ENCODE peak calls at places on chromosomes 1 and 21, in five cellular contexts. One of them, this sample, is unnamed.

GRCh38 chr1:74247881-74248528 is 12.8 kb downstream of the TNNI3K start:
- DNase-seq in fibroblast of lung: no peak
- DNase-seq in AG09309: no peak
- DNase-seq in GM12878: no peak
- DNase-seq in lower lobe of right lung: peak
- DNase-seq in this sample: no peak

GRCh38 chr21:39556176-39556575 is 56.6 kb upstream of the B3GALT5 start:
- DNase-seq in fibroblast of lung: no peak
- DNase-seq in AG09309: no peak
- DNase-seq in lower lobe of right lung: no peak
- DNase-seq in GM12878: no peak
- DNase-seq in this sample: no peak

GRCh38 chr1:6331543-6332246 is 61.9 kb downstream of the ACOT7 start:
- DNase-seq in fibroblast of lung: no peak
- DNase-seq in lower lobe of right lung: no peak
- DNase-seq in AG09309: no peak
- DNase-seq in GM12878: no peak
- DNase-seq in this sample: no peak

GRCh38 chr1:84847253-84848247 is 45.5 kb downstream of the LPAR3 start:
- DNase-seq in GM12878: no peak
- DNase-seq in fibroblast of lung: peak
- DNase-seq in lower lobe of right lung: peak
- DNase-seq in AG09309: peak
- DNase-seq in this sample: no peak

GRCh38 chr1:201552941-201553341 is 14.0 kb downstream of the NAV1 start:
- DNase-seq in lower lobe of right lung: peak
- DNase-seq in GM12878: no peak
- DNase-seq in AG09309: no peak
- DNase-seq in fibroblast of lung: no peak
- DNase-seq in this sample: no peak

GRCh38 chr1:93846151-93846928 is 32.7 kb downstream of the DNTTIP2 start:
- DNase-seq in AG09309: no peak
- DNase-seq in GM12878: no peak
- DNase-seq in lower lobe of right lung: peak
- DNase-seq in fibroblast of lung: peak
- DNase-seq in this sample: peak

GRCh38 chr1:19372602-19373001 is 60.5 kb downstream of the SLC66A1 start:
- DNase-seq in fibroblast of lung: no peak
- DNase-seq in AG09309: no peak
- DNase-seq in lower lobe of right lung: no peak
- DNase-seq in GM12878: no peak
- DNase-seq in this sample: no peak

GRCh38 chr1:30756545-30757195 is 904 bp downstream of the LAPTM5 start:
- DNase-seq in AG09309: peak
- DNase-seq in lower lobe of right lung: peak
- DNase-seq in GM12878: no peak
- DNase-seq in fibroblast of lung: peak
- DNase-seq in this sample: peak

GRCh38 chr1:206907304-206907991 is 10.2 kb downstream of the IL24 start:
- DNase-seq in GM12878: no peak
- DNase-seq in fibroblast of lung: no peak
- DNase-seq in AG09309: no peak
- DNase-seq in lower lobe of right lung: no peak
- DNase-seq in this sample: no peak

GRCh38 chr1:4089421-4090175 is 189.5 kb upstream of the C1orf174 start:
- DNase-seq in lower lobe of right lung: no peak
- DNase-seq in AG09309: no peak
- DNase-seq in fibroblast of lung: no peak
- DNase-seq in GM12878: no peak
- DNase-seq in this sample: no peak

GRCh38 chr1:200207711-200208126 is 180.2 kb downstream of the NR5A2 start:
- DNase-seq in AG09309: no peak
- DNase-seq in lower lobe of right lung: no peak
- DNase-seq in GM12878: peak
- DNase-seq in fibroblast of lung: peak
- DNase-seq in this sample: no peak

GRCh38 chr1:92291372-92291999 is 7.3 kb downstream of the GLMN start:
- DNase-seq in fibroblast of lung: peak
- DNase-seq in lower lobe of right lung: no peak
- DNase-seq in AG09309: peak
- DNase-seq in GM12878: no peak
- DNase-seq in this sample: no peak

GRCh38 chr1:54239041-54239410 is 39.1 kb downstream of the MRPL37 start:
- DNase-seq in lower lobe of right lung: no peak
- DNase-seq in fibroblast of lung: no peak
- DNase-seq in GM12878: no peak
- DNase-seq in AG09309: no peak
- DNase-seq in this sample: no peak

GRCh38 chr21:43727571-43728466 is 8.9 kb downstream of the PDXK start:
- DNase-seq in GM12878: no peak
- DNase-seq in lower lobe of right lung: peak
- DNase-seq in AG09309: no peak
- DNase-seq in fibroblast of lung: peak
- DNase-seq in this sample: no peak
- TF ChIP-seq CTCF in GM12878: no peak
- TF ChIP-seq CTCF in lower lobe of right lung: no peak
- TF ChIP-seq CTCF in AG09309: peak
- TF ChIP-seq CTCF in fibroblast of lung: no peak
- TF ChIP-seq CTCF in this sample: no peak

DNA sequence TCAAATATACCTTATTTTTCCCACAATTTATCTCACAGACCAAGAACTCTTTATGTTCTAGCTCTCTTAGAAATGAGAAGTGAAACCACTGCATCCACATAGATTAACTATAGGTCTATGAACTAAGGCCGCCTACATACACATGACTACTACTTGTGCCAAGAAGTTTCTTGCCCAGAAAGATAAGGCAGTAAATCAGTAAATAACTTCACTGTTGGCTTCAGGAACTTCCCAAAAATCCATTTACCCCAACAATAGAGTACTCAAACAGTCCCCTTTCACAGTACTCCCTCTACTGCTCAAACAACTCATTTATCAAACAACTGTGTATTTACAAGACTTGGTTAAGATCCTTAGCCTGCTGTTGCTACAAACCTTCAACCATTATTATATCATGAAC is 96.5 kb downstream of the NME7 start:
- DNase-seq in fibroblast of lung: peak
- DNase-seq in GM12878: no peak
- DNase-seq in lower lobe of right lung: no peak
- DNase-seq in AG09309: no peak
- DNase-seq in this sample: no peak
- TF ChIP-seq CTCF in fibroblast of lung: peak
- TF ChIP-seq CTCF in GM12878: no peak
- TF ChIP-seq CTCF in lower lobe of right lung: no peak
- TF ChIP-seq CTCF in AG09309: no peak
- TF ChIP-seq CTCF in this sample: no peak

DNA sequence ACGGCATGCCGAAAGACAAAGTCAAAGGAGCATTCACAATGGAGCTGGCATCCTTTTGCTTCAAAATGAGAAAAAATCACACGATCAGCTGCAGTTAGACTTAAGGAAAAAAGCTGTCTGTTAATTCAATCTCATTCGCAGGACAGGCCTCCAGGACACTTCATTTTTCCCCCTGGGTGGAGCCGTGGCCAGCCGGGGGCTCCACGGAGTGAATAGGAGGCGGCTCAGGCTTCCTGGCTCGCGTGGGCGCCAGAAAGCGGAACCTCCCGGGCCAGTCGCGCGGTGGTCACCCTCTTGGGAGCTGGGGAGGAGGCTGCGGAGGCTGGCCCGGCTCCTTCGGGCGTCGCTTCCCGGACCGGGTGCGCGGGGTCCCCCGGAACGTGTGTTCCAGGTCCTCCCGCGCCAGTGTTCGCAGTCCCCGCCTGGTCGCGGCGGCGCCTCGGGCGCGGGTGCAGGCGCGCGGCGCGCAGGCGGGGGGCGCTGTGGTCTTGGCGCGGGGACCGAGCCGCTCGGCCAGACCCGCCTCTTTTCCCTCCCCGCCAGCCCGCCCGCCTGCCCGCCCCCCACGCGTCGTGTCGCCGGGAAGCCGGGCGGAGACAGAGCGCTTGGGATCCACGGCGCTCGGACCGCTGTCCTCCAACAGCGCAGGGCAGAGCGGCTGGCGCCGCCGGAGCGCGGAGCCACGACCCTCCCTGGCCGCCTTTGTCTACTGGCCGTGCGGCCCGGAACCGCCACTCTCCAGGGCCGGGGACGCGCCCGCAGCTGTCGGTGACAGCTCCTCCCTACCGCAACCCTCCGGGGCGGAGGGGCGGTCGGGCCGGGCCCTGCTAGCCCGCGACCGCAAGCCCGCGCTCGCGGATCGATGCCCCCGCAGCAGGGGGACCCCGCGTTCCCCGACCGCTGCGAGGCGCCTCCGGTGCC is at the start of gene RHOU:
- DNase-seq in GM12878: no peak
- DNase-seq in lower lobe of right lung: peak
- DNase-seq in AG09309: no peak
- DNase-seq in fibroblast of lung: peak
- DNase-seq in this sample: peak
- TF ChIP-seq CTCF in GM12878: no peak
- TF ChIP-seq CTCF in lower lobe of right lung: peak
- TF ChIP-seq CTCF in AG09309: peak
- TF ChIP-seq CTCF in fibroblast of lung: peak
- TF ChIP-seq CTCF in this sample: peak

GRCh38 chr1:232463226-232463625 is 166.7 kb downstream of the SIPA1L2 start:
- DNase-seq in fibroblast of lung: peak
- DNase-seq in lower lobe of right lung: no peak
- DNase-seq in AG09309: no peak
- DNase-seq in GM12878: no peak
- DNase-seq in this sample: no peak

GRCh38 chr1:232468249-232468648 is 161.7 kb downstream of the SIPA1L2 start:
- DNase-seq in GM12878: no peak
- DNase-seq in lower lobe of right lung: no peak
- DNase-seq in AG09309: no peak
- DNase-seq in fibroblast of lung: no peak
- DNase-seq in this sample: no peak

GRCh38 chr1:232470711-232471110 is 159.2 kb downstream of the SIPA1L2 start:
- DNase-seq in GM12878: no peak
- DNase-seq in AG09309: no peak
- DNase-seq in lower lobe of right lung: no peak
- DNase-seq in fibroblast of lung: no peak
- DNase-seq in this sample: no peak

GRCh38 chr1:232464325-232464724 is 165.6 kb downstream of the SIPA1L2 start:
- DNase-seq in fibroblast of lung: no peak
- DNase-seq in AG09309: no peak
- DNase-seq in GM12878: no peak
- DNase-seq in lower lobe of right lung: no peak
- DNase-seq in this sample: no peak

GRCh38 chr1:232467073-232467760 is 162.7 kb downstream of the SIPA1L2 start:
- DNase-seq in lower lobe of right lung: no peak
- DNase-seq in GM12878: no peak
- DNase-seq in AG09309: no peak
- DNase-seq in fibroblast of lung: no peak
- DNase-seq in this sample: no peak
- TF ChIP-seq CTCF in lower lobe of right lung: no peak
- TF ChIP-seq CTCF in GM12878: no peak
- TF ChIP-seq CTCF in AG09309: no peak
- TF ChIP-seq CTCF in fibroblast of lung: no peak
- TF ChIP-seq CTCF in this sample: no peak

DNA sequence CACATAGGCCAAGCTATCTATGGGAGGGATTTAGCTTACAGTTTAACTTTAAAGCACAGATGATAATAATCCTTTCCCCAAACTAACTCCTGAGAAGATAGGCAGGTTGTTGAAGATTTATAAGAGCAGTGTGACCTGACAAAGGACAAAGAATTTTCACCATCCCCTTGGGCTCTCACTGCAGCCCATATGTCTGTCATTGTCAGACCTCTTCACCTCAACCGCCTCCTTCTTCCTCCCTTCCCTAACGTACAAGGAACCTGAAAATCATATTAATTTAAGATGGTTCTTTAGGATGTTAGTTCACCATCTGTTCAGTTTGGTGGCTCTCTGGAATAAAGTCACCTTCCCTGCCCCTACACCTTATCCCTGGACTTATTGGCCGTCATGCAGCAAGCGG is 5.0 kb downstream of the RNU1-2 start:
- DNase-seq in GM12878: no peak
- DNase-seq in fibroblast of lung: no peak
- DNase-seq in AG09309: no peak
- DNase-seq in lower lobe of right lung: no peak
- DNase-seq in this sample: no peak
- TF ChIP-seq CTCF in GM12878: no peak
- TF ChIP-seq CTCF in fibroblast of lung: no peak
- TF ChIP-seq CTCF in AG09309: peak
- TF ChIP-seq CTCF in lower lobe of right lung: no peak
- TF ChIP-seq CTCF in this sample: no peak

DNA sequence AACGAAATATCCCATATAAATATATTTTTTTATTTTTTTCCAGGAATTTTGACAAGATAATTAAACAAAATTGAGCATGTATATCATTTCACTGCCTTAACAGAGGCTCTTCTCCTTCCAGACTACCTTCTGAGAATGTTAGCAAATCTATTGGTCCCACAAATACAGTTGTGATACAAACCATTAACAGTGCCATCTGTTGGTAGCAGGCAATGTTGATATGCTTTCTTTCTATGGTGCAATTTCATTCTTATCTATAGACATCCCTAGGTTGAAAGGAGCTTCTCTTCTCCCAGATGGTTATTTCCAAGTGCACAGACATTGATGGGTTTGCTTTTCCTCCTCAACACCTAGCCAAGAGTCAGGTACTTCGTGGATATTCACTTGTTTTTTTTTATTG is 303.6 kb downstream of the USH2A start:
- DNase-seq in lower lobe of right lung: no peak
- DNase-seq in AG09309: no peak
- DNase-seq in GM12878: no peak
- DNase-seq in fibroblast of lung: peak
- DNase-seq in this sample: no peak
- TF ChIP-seq CTCF in lower lobe of right lung: no peak
- TF ChIP-seq CTCF in AG09309: peak
- TF ChIP-seq CTCF in GM12878: peak
- TF ChIP-seq CTCF in fibroblast of lung: peak
- TF ChIP-seq CTCF in this sample: no peak